ENCODE peak calls at places on chromosomes 16 and 17, in five cellular contexts. M, Y, C, N and F are unnamed samples.
A peak's percentile ranks its signal among the peaks of the same experiment; 100 is the strongest.

GRCh38 chr17:33802349-33803272 is 452.5 kb upstream of the CCL2 start:
- DNase-seq in M (no peak), Y (no peak), C (no peak), N (no peak), F (no peak)

GRCh38 chr16:3058173-3059030 is 7.0 kb upstream of the IL32 start:
- DNase-seq in M (peak; percentile 76), Y (peak; percentile 40), C (peak; percentile 82), N (no peak), F (no peak)

GRCh38 chr16:21646721-21647561 is 5.5 kb downstream of the IGSF6 start:
- DNase-seq in M (no peak), Y (no peak), C (no peak), N (no peak), F (no peak)

GRCh38 chr16:84794626-84795025 is 25.2 kb upstream of the CRISPLD2 start:
- DNase-seq in M (no peak), Y (no peak), C (no peak), N (no peak), F (no peak)

GRCh38 chr16:2799852-2800226 is 1.6 kb downstream of the PRSS41 start:
- DNase-seq in M (no peak), Y (no peak), C (peak; percentile 84), N (no peak), F (no peak)

GRCh38 chr16:11989238-11990160 is 13.0 kb downstream of the SNX29 start:
- DNase-seq in M (no peak), Y (no peak), C (no peak), N (no peak), F (no peak)

GRCh38 chr16:75266738-75267630 is 15.6 kb upstream of the BCAR1 start:
- DNase-seq in M (no peak), Y (no peak), C (no peak), N (no peak), F (peak; percentile 74)

GRCh38 chr17:19991252-19991885 is 13.7 kb upstream of the AKAP10 start:
- DNase-seq in M (no peak), Y (no peak), C (no peak), N (no peak), F (peak; percentile 58)

GRCh38 chr16:12458591-12459400 is 344.9 kb downstream of the CPPED1 start:
- DNase-seq in M (no peak), Y (no peak), C (no peak), N (no peak), F (no peak)

GRCh38 chr17:80688994-80689635 is 144.5 kb downstream of the RPTOR start:
- DNase-seq in M (no peak), Y (no peak), C (no peak), N (no peak), F (no peak)

GRCh38 chr17:17628388-17629008 is 37.0 kb upstream of the PEMT start:
- DNase-seq in M (no peak), Y (no peak), C (no peak), N (no peak), F (no peak)

GRCh38 chr16:73956592-73957495 is 339.8 kb upstream of the PSMD7 start:
- DNase-seq in M (peak; percentile 73), Y (peak; percentile 58), C (peak; percentile 85), N (peak; percentile 39), F (no peak)

GRCh38 chr17:27506348-27507218 is 50.3 kb downstream of the KSR1 start:
- DNase-seq in M (peak; percentile 52), Y (no peak), C (peak; percentile 52), N (no peak), F (no peak)

GRCh38 chr17:58184986-58185761 is 7.4 kb upstream of the EPX start:
- DNase-seq in M (no peak), Y (no peak), C (no peak), N (no peak), F (no peak)

GRCh38 chr16:25690563-25691143 is 1.1 kb upstream of the HS3ST4 start:
- DNase-seq in M (no peak), Y (no peak), C (no peak), N (no peak), F (no peak)

GRCh38 chr17:26809033-26809432 is 484.9 kb upstream of the WSB1 start:
- DNase-seq in M (no peak), Y (no peak), C (no peak), N (no peak), F (no peak)

GRCh38 chr17:28008526-28008925 is 34.0 kb upstream of the NLK start:
- DNase-seq in M (peak; percentile 80), Y (no peak), C (peak; percentile 77), N (peak; percentile 10), F (no peak)

GRCh38 chr17:17840751-17841591 is 4.2 kb upstream of the SREBF1 start:
- DNase-seq in M (no peak), Y (peak; percentile 55), C (no peak), N (no peak), F (no peak)

GRCh38 chr17:77875051-77875780 is 83.3 kb upstream of the TNRC6C start:
- DNase-seq in M (no peak), Y (no peak), C (no peak), N (no peak), F (no peak)

GRCh38 chr17:56125830-56126819 is 27.1 kb upstream of the ANKFN1 start:
- DNase-seq in M (no peak), Y (peak; percentile 32), C (peak; percentile 69), N (peak; percentile 40), F (no peak)

GRCh38 chr17:28864991-28865849 is 10.4 kb downstream of the ERAL1 start:
- DNase-seq in M (no peak), Y (no peak), C (peak; percentile 47), N (no peak), F (no peak)

GRCh38 chr17:2090804-2091534 is 36.1 kb downstream of the HIC1 start:
- DNase-seq in M (peak; percentile 65), Y (peak; percentile 77), C (peak; percentile 86), N (peak; percentile 84), F (no peak)

GRCh38 chr16:13982446-13982845 is 62.5 kb downstream of the ERCC4 start:
- DNase-seq in M (no peak), Y (no peak), C (no peak), N (no peak), F (no peak)

GRCh38 chr17:73667184-73667959 is 23.1 kb upstream of the SDK2 start:
- DNase-seq in M (no peak), Y (no peak), C (no peak), N (no peak), F (no peak)

GRCh38 chr17:47239663-47240374 is 13.8 kb upstream of the ITGB3 start:
- DNase-seq in M (no peak), Y (peak; percentile 93), C (peak; percentile 77), N (peak; percentile 85), F (peak; percentile 98)

GRCh38 chr17:81794509-81794908 is 9.4 kb upstream of the GCGR start:
- DNase-seq in M (no peak), Y (no peak), C (peak; percentile 65), N (no peak), F (no peak)
- TF ChIP-seq CTCF in M (no peak), Y (no peak), C (no peak), N (no peak), F (no peak)

DNA sequence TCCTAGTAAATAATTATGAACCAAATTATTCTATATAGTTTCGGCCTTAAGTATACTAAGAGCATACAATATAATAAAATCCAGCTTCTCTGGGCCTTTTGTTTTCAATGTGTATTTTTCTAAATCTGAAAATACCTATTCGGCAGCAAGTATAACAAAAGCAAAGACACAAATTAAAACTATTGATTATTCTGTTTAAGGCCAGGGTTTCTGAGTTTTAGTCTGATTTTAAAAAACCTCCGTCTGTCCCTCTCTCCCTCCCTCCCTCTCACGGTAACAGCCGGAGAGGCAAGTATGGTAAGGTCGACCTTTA is 1.5 kb downstream of the TOB1 start:
- DNase-seq in M (no peak), Y (no peak), C (no peak), N (no peak), F (no peak)
- TF ChIP-seq CTCF in M (no peak), Y (no peak), C (no peak), N (no peak), F (no peak)

GRCh38 chr17:48770954-48771353 is 42.4 kb upstream of the HOXB13 start:
- DNase-seq in M (no peak), Y (no peak), C (no peak), N (no peak), F (no peak)

GRCh38 chr17:48773245-48773644 is 43.8 kb downstream of the TTLL6 start:
- DNase-seq in M (no peak), Y (no peak), C (no peak), N (no peak), F (no peak)

DNA sequence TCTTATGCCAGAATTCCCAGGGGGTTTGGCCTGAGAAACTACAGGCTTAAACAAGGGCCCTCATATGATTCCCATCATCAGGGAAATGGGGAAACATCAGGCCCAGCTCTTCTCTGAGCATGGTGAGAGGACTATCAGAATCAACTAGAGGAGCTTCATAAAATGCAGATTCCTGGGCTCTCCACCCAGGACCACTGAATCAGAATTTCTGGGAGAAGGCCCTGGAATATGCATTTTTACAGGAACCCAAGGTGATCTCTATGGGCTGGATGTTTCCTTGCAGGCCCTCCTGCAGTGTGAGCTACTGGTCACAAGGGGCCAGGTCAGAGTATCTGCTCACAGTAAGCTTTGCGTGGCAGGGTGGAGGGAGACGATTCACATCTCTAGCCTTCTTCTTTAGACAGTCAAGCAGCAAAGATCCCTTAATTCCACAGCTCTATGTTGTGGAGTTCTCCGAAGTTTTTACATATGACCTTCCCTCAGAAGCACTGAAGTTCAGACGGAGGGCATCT is 38.8 kb upstream of the HOXB13 start:
- DNase-seq in M (no peak), Y (no peak), C (no peak), N (no peak), F (no peak)
- TF ChIP-seq CTCF in M (no peak), Y (no peak), C (no peak), N (no peak), F (no peak)

GRCh38 chr16:81040837-81041236 is 5.2 kb downstream of the ATMIN start:
- DNase-seq in M (no peak), Y (no peak), C (no peak), N (no peak), F (no peak)
- TF ChIP-seq CTCF in M (no peak), Y (no peak), C (no peak), N (no peak), F (no peak)

GRCh38 chr17:14197582-14197981 is 39.1 kb downstream of the CDRT15 start:
- DNase-seq in M (no peak), Y (no peak), C (no peak), N (no peak), F (no peak)

GRCh38 chr17:14198013-14198412 is 38.6 kb downstream of the CDRT15 start:
- DNase-seq in M (no peak), Y (no peak), C (peak; percentile 63), N (no peak), F (no peak)

GRCh38 chr17:14200354-14200753 is 36.3 kb downstream of the CDRT15 start:
- DNase-seq in M (no peak), Y (no peak), C (no peak), N (no peak), F (no peak)

GRCh38 chr17:14198575-14198974 is 38.1 kb downstream of the CDRT15 start:
- DNase-seq in M (no peak), Y (no peak), C (no peak), N (no peak), F (no peak)

DNA sequence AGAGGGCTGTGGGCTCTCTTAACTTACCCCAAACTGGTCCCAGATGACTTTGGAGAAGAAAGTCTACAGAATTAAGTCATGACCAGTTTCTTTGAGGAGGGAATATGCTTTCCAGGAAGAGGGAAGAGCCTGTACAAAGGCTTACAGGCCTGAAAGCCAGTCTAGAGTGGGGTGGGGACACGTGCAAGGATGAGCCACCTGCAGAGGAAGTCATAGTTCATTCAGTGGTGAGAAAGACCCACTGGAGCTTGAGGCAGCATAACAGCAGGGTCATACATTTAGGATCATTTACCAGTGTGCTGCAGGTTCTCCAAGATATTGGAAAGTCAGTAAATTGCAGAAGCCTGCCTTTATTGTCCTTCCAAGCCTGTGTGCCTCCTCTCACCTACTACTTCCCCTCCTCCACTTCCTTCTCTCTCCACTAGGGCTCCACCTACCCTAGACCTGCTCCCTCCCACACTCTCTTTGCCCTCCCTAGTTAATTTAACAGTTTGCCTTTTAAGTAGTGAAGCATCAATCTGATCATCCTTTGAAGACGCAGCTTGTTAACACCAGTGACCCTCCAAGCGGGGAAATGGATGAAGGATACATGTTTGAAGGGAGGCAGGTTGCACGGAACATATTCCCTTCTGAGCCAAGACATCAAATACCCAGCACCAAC is 40.2 kb downstream of the CDRT15 start:
- DNase-seq in M (no peak), Y (no peak), C (no peak), N (no peak), F (no peak)
- TF ChIP-seq CTCF in M (no peak), Y (no peak), C (no peak), N (no peak), F (no peak)